ENCODE peak calls at places on chromosomes 6 and 20, in four cellular contexts. F is SK-MEL-5, H is choroid plexus epithelial cell, M is endothelial cell. L is an unnamed sample.

GRCh38 chr6:78947529-78947928 is 80.2 kb downstream of the IRAK1BP1 start:
- DNase-seq in M (no peak), H (peak), F (no peak), L (no peak)

GRCh38 chr6:113640046-113640445 is 217.1 kb upstream of the MARCKS start:
- DNase-seq in H (no peak), M (no peak), F (no peak), L (no peak)

GRCh38 chr6:68317366-68317765 is 317.7 kb upstream of the ADGRB3 start:
- DNase-seq in F (no peak), H (no peak), M (no peak), L (no peak)

GRCh38 chr6:107704377-107705013 is 119.6 kb downstream of the SCML4 start:
- DNase-seq in F (peak), M (peak), H (peak), L (peak)

GRCh38 chr6:36858407-36858981 is 16.1 kb downstream of the PPIL1 start:
- DNase-seq in F (no peak), M (no peak), H (peak), L (no peak)

GRCh38 chr20:11791316-11792228 is 126.1 kb upstream of the BTBD3 start:
- DNase-seq in H (no peak), M (no peak), F (peak), L (no peak)

GRCh38 chr20:44081476-44081875 is 105.5 kb downstream of the JPH2 start:
- DNase-seq in H (no peak), F (no peak), M (no peak), L (no peak)

GRCh38 chr6:29506446-29507067 is 18.8 kb upstream of the MAS1L start:
- DNase-seq in H (no peak), F (no peak), M (no peak), L (no peak)

GRCh38 chr20:9235518-9235917 is 166.6 kb downstream of the PLCB4 start:
- DNase-seq in F (no peak), H (peak), M (no peak), L (no peak)

GRCh38 chr6:15073883-15074465 is 171.9 kb upstream of the JARID2 start:
- DNase-seq in F (no peak), H (no peak), M (no peak), L (peak)

GRCh38 chr20:17852323-17852722 is 116.3 kb downstream of the SNX5 start:
- DNase-seq in F (no peak), M (no peak), H (no peak), L (no peak)

GRCh38 chr6:130282234-130282995 is 59.7 kb upstream of the SAMD3 start:
- DNase-seq in F (peak), M (no peak), H (peak), L (no peak)

GRCh38 chr6:27133281-27134227 is 113.9 kb upstream of the PRSS16 start:
- DNase-seq in H (peak), F (peak), M (peak), L (no peak)